ENCODE peak calls at places on chromosomes 13 and 19, in five cellular contexts. B is uterus, V is IMR-90, C is astrocyte, H is upper lobe of right lung. P is an unnamed sample.

GRCh38 chr13:110661256-110661655 is 44.7 kb downstream of the CARS2 start:
- DNase-seq in H (no peak), V (no peak), C (peak; percentile 62), B (no peak), P (no peak)

GRCh38 chr13:44365008-44365407 is 8.6 kb upstream of the SERP2 start:
- DNase-seq in B (no peak), C (peak; percentile 91), V (peak; percentile 64), H (no peak), P (no peak)

GRCh38 chr13:46383383-46383782 is 3.7 kb downstream of the RUBCNL start:
- DNase-seq in H (no peak), B (no peak), V (no peak), C (no peak), P (no peak)

GRCh38 chr19:45419895-45420294 is 3.8 kb downstream of the ERCC1 start:
- DNase-seq in B (no peak), C (no peak), H (no peak), V (no peak), P (no peak)

GRCh38 chr13:47829684-47830083 is 171.4 kb downstream of the SUCLA2 start:
- DNase-seq in B (no peak), C (no peak), H (no peak), V (peak; percentile 21), P (no peak)

GRCh38 chr13:20814224-20814910 is 40.6 kb upstream of the EEF1AKMT1 start:
- DNase-seq in C (peak; percentile 92), V (peak; percentile 96), B (peak; percentile 89), H (peak; percentile 87), P (peak; percentile 94)

GRCh38 chr13:45934283-45934682 is 82.7 kb upstream of the SIAH3 start:
- DNase-seq in B (no peak), H (no peak), C (no peak), V (no peak), P (no peak)

GRCh38 chr13:40187324-40187795 is 479.1 kb downstream of the FOXO1 start:
- DNase-seq in V (no peak), H (no peak), B (no peak), C (no peak), P (no peak)

GRCh38 chr19:7679017-7679720 is 1.5 kb upstream of the TRAPPC5 start:
- DNase-seq in H (no peak), V (no peak), C (no peak), B (no peak), P (no peak)

GRCh38 chr19:8638078-8638619 is 7.7 kb downstream of the NFILZ start:
- DNase-seq in B (no peak), V (peak; percentile 21), H (peak; percentile 67), C (peak; percentile 82), P (no peak)

GRCh38 chr13:25249001-25249543 is 38.2 kb downstream of the MTMR6 start:
- DNase-seq in C (peak; percentile 28), V (peak; percentile 43), B (no peak), H (no peak), P (no peak)

GRCh38 chr19:10431254-10431942 is 11.1 kb downstream of the PDE4A start:
- DNase-seq in B (no peak), C (no peak), V (no peak), H (peak; percentile 82), P (no peak)

GRCh38 chr19:30061557-30062330 is 119.7 kb downstream of the URI1 start:
- DNase-seq in H (no peak), B (no peak), C (no peak), V (no peak), P (peak; percentile 23)

GRCh38 chr19:7857727-7858701 is 16.2 kb downstream of the PRR36 start:
- DNase-seq in B (no peak), H (no peak), V (no peak), C (no peak), P (no peak)

GRCh38 chr13:32986552-32986951 is 29.7 kb upstream of the KL start:
- DNase-seq in H (no peak), V (no peak), C (no peak), B (no peak), P (no peak)

GRCh38 chr13:68254151-68254550 is 1024.0 kb upstream of the PCDH9 start:
- DNase-seq in V (no peak), B (no peak), C (no peak), H (no peak), P (no peak)

GRCh38 chr13:34750078-34750703 is 191.9 kb upstream of the NBEA start:
- DNase-seq in C (peak; percentile 8), V (no peak), H (peak; percentile 49), B (peak; percentile 57), P (peak; percentile 71)

GRCh38 chr13:101795025-101795424 is 342.6 kb downstream of the ITGBL1 start:
- DNase-seq in H (no peak), B (no peak), V (no peak), C (no peak), P (no peak)

GRCh38 chr13:79722885-79723445 is 242.0 kb downstream of the NDFIP2 start:
- DNase-seq in B (no peak), V (no peak), H (no peak), C (peak; percentile 21), P (no peak)

GRCh38 chr19:45876411-45877197 is 9.3 kb downstream of the IRF2BP1 start:
- DNase-seq in V (peak; percentile 16), H (peak; percentile 85), B (no peak), C (peak; percentile 17), P (no peak)

GRCh38 chr13:113040597-113041292 is 64.8 kb upstream of the F7 start:
- DNase-seq in B (no peak), H (no peak), C (no peak), V (no peak), P (no peak)

GRCh38 chr13:41370736-41371135 is 59.7 kb downstream of the NAA16 start:
- DNase-seq in C (no peak), B (no peak), H (no peak), V (no peak), P (no peak)

GRCh38 chr19:38792250-38793111 is 3.5 kb downstream of the LGALS7B start:
- DNase-seq in C (no peak), V (no peak), H (peak; percentile 82), B (no peak), P (peak; percentile 61)

GRCh38 chr19:38070573-38070972 is 153.4 kb downstream of the DPF1 start:
- DNase-seq in C (peak; percentile 69), B (no peak), H (no peak), V (peak; percentile 88), P (no peak)

GRCh38 chr13:31044658-31045620 is 112.5 kb downstream of the TEX26 start:
- DNase-seq in B (no peak), H (no peak), V (no peak), C (no peak), P (no peak)

GRCh38 chr13:27662738-27663470 is 41.2 kb downstream of the POLR1D start:
- DNase-seq in C (no peak), V (no peak), B (no peak), H (no peak), P (no peak)

GRCh38 chr13:27665761-27666160 is 44.1 kb downstream of the POLR1D start:
- DNase-seq in C (no peak), B (no peak), H (no peak), V (no peak), P (no peak)

GRCh38 chr13:27666951-27667350 is 45.3 kb downstream of the POLR1D start:
- DNase-seq in B (no peak), V (no peak), H (no peak), C (no peak), P (no peak)

GRCh38 chr13:27663947-27664346 is 42.3 kb downstream of the POLR1D start:
- DNase-seq in B (no peak), H (no peak), C (no peak), V (no peak), P (no peak)

DNA sequence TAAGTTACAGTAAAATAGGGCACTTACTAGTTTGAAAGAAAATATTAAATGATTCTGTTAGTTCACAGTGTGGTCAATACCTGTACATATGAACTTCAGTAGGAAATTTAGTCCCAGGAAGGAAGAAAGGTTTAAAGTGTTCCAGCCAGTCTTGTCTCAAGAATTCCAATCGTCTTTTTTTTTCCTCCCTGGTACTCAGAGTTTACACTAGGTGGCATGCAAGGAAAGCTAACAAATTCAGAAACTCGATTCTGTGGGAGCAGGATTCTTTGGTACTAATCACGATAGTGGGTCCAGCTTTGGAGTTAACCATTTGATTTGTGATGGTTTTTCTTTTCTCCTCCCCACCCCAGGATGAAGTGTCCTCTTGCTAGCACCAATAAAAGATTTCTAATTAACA is 43.6 kb downstream of the POLR1D start:
- DNase-seq in C (no peak), B (no peak), H (no peak), V (peak; percentile 20), P (no peak)
- TF ChIP-seq CTCF in C (no peak), B (no peak), H (no peak), V (no peak), P (peak; percentile 49)

GRCh38 chr19:31304877-31305312 is 44.3 kb downstream of the TSHZ3 start:
- DNase-seq in C (no peak), V (no peak), B (no peak), H (peak; percentile 50), P (no peak)

GRCh38 chr19:31300406-31300805 is 48.8 kb downstream of the TSHZ3 start:
- DNase-seq in H (peak; percentile 51), C (no peak), B (no peak), V (no peak), P (no peak)

GRCh38 chr19:31303262-31303815 is 45.9 kb downstream of the TSHZ3 start:
- DNase-seq in H (peak; percentile 51), V (no peak), B (no peak), C (no peak), P (no peak)

GRCh38 chr19:31297991-31298390 is 51.2 kb downstream of the TSHZ3 start:
- DNase-seq in H (peak; percentile 25), B (no peak), C (no peak), V (no peak), P (no peak)

DNA sequence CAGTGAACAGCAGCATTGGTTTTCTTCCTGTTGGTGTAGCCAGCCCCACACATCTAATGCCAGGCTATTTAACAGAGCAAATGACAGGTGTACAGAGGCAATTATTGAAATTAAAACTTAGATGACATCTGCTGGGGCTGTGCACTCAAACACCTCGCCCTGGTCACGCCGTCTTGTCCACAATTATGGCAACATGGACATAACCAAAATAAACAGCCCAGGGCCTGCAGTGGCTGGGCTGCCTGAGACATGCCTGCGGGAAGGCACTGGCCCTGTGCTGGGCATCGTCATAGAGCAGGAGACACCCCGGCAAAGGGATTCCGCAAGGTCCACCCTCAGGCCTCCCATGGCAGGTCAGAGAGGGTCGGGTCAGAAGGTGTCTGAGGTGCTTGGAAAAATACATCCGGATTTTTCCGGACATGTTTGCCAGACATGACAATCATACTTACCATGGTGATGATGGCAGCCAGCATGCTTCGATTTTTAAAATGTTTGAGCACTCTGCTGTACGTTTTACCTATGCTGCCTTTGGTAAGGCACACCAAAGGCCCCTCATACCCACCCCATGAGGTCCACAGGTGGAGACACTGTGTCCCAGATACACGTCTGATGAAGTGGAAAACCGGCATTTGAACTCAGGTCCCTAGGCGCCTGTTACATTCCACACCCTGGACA is 47.8 kb downstream of the TSHZ3 start:
- DNase-seq in H (peak; percentile 55), V (no peak), C (no peak), B (no peak), P (no peak)
- H3K4me1 ChIP-seq in H (peaks cover 6% of the 10 kb centered on the region), V (peaks cover 7% of the 10 kb centered on the region), C (no peaks in the 10 kb centered on the region), B (no peaks in the 10 kb centered on the region), P (no peaks in the 10 kb centered on the region)

DNA sequence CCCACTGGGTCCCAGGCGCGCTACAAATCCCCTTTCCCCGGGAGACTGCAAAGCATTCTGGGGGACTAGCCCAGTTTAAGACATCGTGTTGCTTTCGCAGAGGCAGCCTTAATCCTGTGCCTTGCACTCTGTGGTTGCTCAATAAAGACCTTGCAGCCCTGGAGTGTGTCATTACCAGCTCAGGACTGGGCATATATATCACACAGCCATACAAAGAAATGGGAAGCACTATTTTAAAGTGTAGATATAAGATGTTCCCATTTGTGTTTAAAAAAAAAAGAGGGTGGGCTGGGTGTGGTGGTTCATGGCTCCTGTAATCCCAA is 11.1 kb downstream of the NAPA start:
- DNase-seq in C (no peak), B (no peak), H (no peak), V (no peak), P (no peak)
- H3K36me3 ChIP-seq in C (peaks cover 7% of the 10 kb centered on the region), B (no peaks in the 10 kb centered on the region), H (peaks cover 70% of the 10 kb centered on the region), V (peaks cover 36% of the 10 kb centered on the region), P (peaks cover 49% of the 10 kb centered on the region)

GRCh38 chr13:95281258-95281602 is 20.0 kb downstream of the ABCC4 start:
- DNase-seq in V (no peak), B (no peak), H (no peak), C (no peak), P (no peak)
- TF ChIP-seq CTCF in V (no peak), B (no peak), H (no peak), C (no peak), P (no peak)

P was measured in right atrium auricular region.